ENCODE peak calls at places on chromosomes 12 and 14, in eight cellular contexts. E is effector memory CD4-positive, alpha-beta T cell; T is AG20443; Y is right lobe of liver; O is Panc1; G is GM04504; Q is activated CD4-positive, alpha-beta T cell treated with anti-CD3 and anti-CD28 coated beads, Interleukin-2, amount 10 ng/mL, durations not matched to agents 24 days and 14 days; K is EL. P is an unnamed sample.

GRCh38 chr12:131102991-131103609 is 149.4 kb downstream of the ADGRD1 start:
- DNase-seq in Y (no peak), T (no peak), O (no peak), G (no peak), Q (no peak), K (no peak), E (no peak), P (no peak)

GRCh38 chr12:6104027-6104426 is 20.4 kb downstream of the VWF start:
- DNase-seq in T (no peak), Y (no peak), Q (no peak), O (no peak), K (peak), E (no peak), G (no peak), P (peak)

GRCh38 chr12:82108615-82109014 is 249.6 kb downstream of the CCDC59 start:
- DNase-seq in Y (no peak), Q (no peak), K (no peak), G (no peak), E (no peak), T (no peak), O (no peak), P (no peak)

GRCh38 chr14:30971586-30971985 is 53.9 kb upstream of the AP4S1 start:
- DNase-seq in G (no peak), Q (no peak), O (no peak), K (no peak), T (no peak), Y (no peak), E (no peak), P (no peak)

GRCh38 chr12:104985206-104985605 is 910 bp upstream of the NOPCHAP1 start:
- DNase-seq in T (no peak), K (no peak), G (no peak), E (no peak), O (no peak), Y (no peak), Q (no peak), P (no peak)

GRCh38 chr14:25484194-25484593 is 434.2 kb upstream of the STXBP6 start:
- DNase-seq in K (no peak), G (no peak), T (no peak), O (no peak), E (no peak), Y (no peak), Q (no peak), P (no peak)

GRCh38 chr12:117835113-117835512 is 133.7 kb downstream of the KSR2 start:
- DNase-seq in Q (no peak), K (no peak), O (no peak), G (no peak), T (no peak), E (no peak), Y (no peak), P (no peak)

GRCh38 chr12:27383429-27384260 is 51.0 kb downstream of the BMAL2 start:
- DNase-seq in K (peak), E (peak), G (peak), T (peak), Q (peak), Y (peak), O (peak), P (peak)

P was measured in myocyte.